ENCODE peak calls at places on chromosomes 2 and 18, in nine cellular contexts. G is NCI-H2029; Z is NCI-H774; O is GOT3; P is naive thymus-derived CD8-positive, alpha-beta T cell; M is germinal center; H is H7; R is astrocyte; I is cardiac fibroblast. X is an unnamed sample.

GRCh38 chr18:79203017-79203605 is 133.9 kb downstream of the ATP9B start:
- DNase-seq in M (no peak), P (no peak), R (peak; percentile 51), Z (no peak), G (no peak), H (no peak), I (no peak), O (no peak), X (no peak)

GRCh38 chr2:97738236-97739019 is 25.1 kb downstream of the ZAP70 start:
- DNase-seq in Z (no peak), O (no peak), H (no peak), R (no peak), G (no peak), M (no peak), I (no peak), P (no peak), X (no peak)

GRCh38 chr2:37457401-37457901 is 113.0 kb downstream of the QPCT start:
- DNase-seq in H (no peak), Z (no peak), O (no peak), I (peak; percentile 54), G (no peak), P (no peak), M (no peak), R (peak; percentile 87), X (peak; percentile 80)

GRCh38 chr2:36559221-36559942 is 38.6 kb downstream of the FEZ2 start:
- DNase-seq in Z (no peak), H (no peak), G (no peak), R (no peak), M (no peak), I (no peak), P (no peak), O (no peak), X (no peak)

GRCh38 chr2:180980185-180980942 is at the start of gene UBE2E3:
- DNase-seq in G (peak; percentile 72), I (peak; percentile 86), O (peak; percentile 74), R (peak; percentile 63), M (peak; percentile 84), P (peak; percentile 70), H (peak; percentile 91), Z (peak; percentile 87), X (peak; percentile 78)

GRCh38 chr2:147525724-147526489 is 318.9 kb upstream of the ACVR2A start:
- DNase-seq in G (peak; percentile 91), R (no peak), H (no peak), Z (peak; percentile 67), P (no peak), O (no peak), I (peak; percentile 12), M (no peak), X (no peak)

GRCh38 chr2:151111599-151112278 is 149.9 kb downstream of the RBM43 start:
- DNase-seq in I (peak; percentile 33), R (peak; percentile 78), G (no peak), P (no peak), O (no peak), Z (no peak), M (no peak), H (peak; percentile 6), X (peak; percentile 60)

GRCh38 chr2:10091182-10091932 is 11.1 kb upstream of the CYS1 start:
- DNase-seq in O (no peak), M (no peak), P (peak; percentile 10), I (no peak), Z (no peak), G (no peak), R (no peak), H (no peak), X (no peak)

GRCh38 chr2:99150691-99151090 is 4.1 kb downstream of the TSGA10 start:
- DNase-seq in R (peak; percentile 20), O (no peak), P (no peak), H (no peak), M (no peak), I (no peak), Z (no peak), G (no peak), X (peak; percentile 22)

GRCh38 chr2:111669928-111670695 is 213.9 kb downstream of the ANAPC1 start:
- DNase-seq in H (no peak), P (no peak), O (no peak), I (no peak), G (no peak), Z (no peak), R (no peak), M (no peak), X (no peak)

GRCh38 chr2:88265352-88265960 is 95.3 kb downstream of the THNSL2 start:
- DNase-seq in O (no peak), M (no peak), Z (no peak), P (no peak), G (no peak), R (no peak), I (peak; percentile 10), H (no peak), X (peak; percentile 25)

GRCh38 chr2:76270356-76270755 is 559.6 kb upstream of the GCFC2 start:
- DNase-seq in G (no peak), Z (no peak), R (no peak), I (no peak), O (no peak), P (no peak), H (no peak), M (no peak), X (no peak)

GRCh38 chr2:44708646-44709000 is 232.9 kb upstream of the SIX3 start:
- DNase-seq in O (no peak), Z (no peak), G (no peak), M (no peak), H (no peak), P (no peak), I (no peak), R (no peak), X (no peak)

X was measured in fibroblast of the aortic adventitia.